ENCODE peak calls at places on chromosome 6, in seven cellular contexts. U is breast epithelium, L is GM12878, S is esophagus muscularis mucosa, A is GM23338, Z is transverse colon, T is vagina. J is an unnamed sample. For H3K36me3, the result is how much of the 10 kb centered on the place peaks cover.

GRCh38 chr6:163773646-163774045 is 359.1 kb downstream of the QKI start:
- DNase-seq in U (no peak), L (no peak), S (no peak), A (no peak), Z (no peak), T (no peak), J (no peak)

GRCh38 chr6:30238178-30238795 is 25.1 kb upstream of the TRIM26 start:
- DNase-seq in U (no peak), L (no peak), S (no peak), A (peak), Z (no peak), T (no peak), J (peak)

GRCh38 chr6:110125361-110125760 is 54.1 kb downstream of the WASF1 start:
- DNase-seq in U (no peak), L (no peak), S (no peak), A (no peak), Z (no peak), T (no peak), J (no peak)

GRCh38 chr6:37632291-37632690 is 65.4 kb downstream of the MDGA1 start:
- DNase-seq in U (no peak), L (no peak), S (no peak), A (no peak), Z (no peak), T (no peak), J (no peak)

GRCh38 chr6:74936886-74937285 is 269.0 kb downstream of the COL12A1 start:
- DNase-seq in U (no peak), L (no peak), S (no peak), A (no peak), Z (no peak), T (no peak), J (no peak)

GRCh38 chr6:44021628-44022295 is 105.5 kb downstream of the MRPL14 start:
- DNase-seq in U (no peak), L (no peak), S (no peak), A (no peak), Z (peak), T (no peak), J (no peak)

GRCh38 chr6:42140756-42141602 is 1.4 kb downstream of the C6orf132 start:
- DNase-seq in U (no peak), L (no peak), S (no peak), A (no peak), Z (no peak), T (no peak), J (no peak)

GRCh38 chr6:81763968-81764367 is 11.5 kb upstream of the TENT5A start:
- DNase-seq in U (no peak), L (no peak), S (no peak), A (no peak), Z (no peak), T (no peak), J (no peak)

GRCh38 chr6:123812621-123813020 is 9.0 kb downstream of the NKAIN2 start:
- DNase-seq in U (no peak), L (no peak), S (no peak), A (no peak), Z (no peak), T (no peak), J (no peak)

GRCh38 chr6:125251516-125252229 is 50.1 kb downstream of the HDDC2 start:
- DNase-seq in U (no peak), L (no peak), S (no peak), A (peak), Z (no peak), T (no peak), J (no peak)

GRCh38 chr6:39295538-39295937 is 18.7 kb downstream of the KCNK17 start:
- DNase-seq in U (no peak), L (no peak), S (no peak), A (no peak), Z (no peak), T (no peak), J (no peak)

GRCh38 chr6:159307246-159307790 is 138.1 kb downstream of the FNDC1 start:
- DNase-seq in U (no peak), L (no peak), S (peak), A (no peak), Z (no peak), T (no peak), J (no peak)

GRCh38 chr6:45706319-45706718 is 309.3 kb downstream of the CLIC5 start:
- DNase-seq in U (no peak), L (no peak), S (no peak), A (no peak), Z (no peak), T (peak), J (no peak)

GRCh38 chr6:118649918-118650499 is 1.4 kb downstream of the CEP85L start:
- DNase-seq in U (no peak), L (no peak), S (no peak), A (no peak), Z (no peak), T (no peak), J (no peak)

GRCh38 chr6:22958677-22959076 is 389.3 kb downstream of the HDGFL1 start:
- DNase-seq in U (no peak), L (no peak), S (no peak), A (peak), Z (no peak), T (no peak), J (no peak)

GRCh38 chr6:155309150-155309549 is 5.1 kb downstream of the TFB1M start:
- DNase-seq in U (no peak), L (no peak), S (no peak), A (no peak), Z (no peak), T (no peak), J (no peak)

GRCh38 chr6:29005183-29005885 is at the start of gene ZNF311:
- DNase-seq in U (no peak), L (no peak), S (no peak), A (peak), Z (peak), T (no peak), J (no peak)

GRCh38 chr6:125110056-125110455 is 43.5 kb upstream of the TPD52L1 start:
- DNase-seq in U (no peak), L (no peak), S (no peak), A (no peak), Z (no peak), T (no peak), J (no peak)

GRCh38 chr6:498795-499231 is 107.3 kb downstream of the IRF4 start:
- DNase-seq in U (no peak), L (peak), S (no peak), A (no peak), Z (peak), T (no peak), J (no peak)

GRCh38 chr6:158923801-158924498 is 76.1 kb downstream of the RSPH3 start:
- DNase-seq in U (no peak), L (no peak), S (no peak), A (no peak), Z (peak), T (no peak), J (no peak)

GRCh38 chr6:41352396-41352795 is 17.0 kb downstream of the NCR2 start:
- DNase-seq in U (no peak), L (no peak), S (peak), A (no peak), Z (no peak), T (peak), J (no peak)

GRCh38 chr6:168102093-168102985 is 23.3 kb upstream of the FRMD1 start:
- DNase-seq in U (no peak), L (no peak), S (no peak), A (peak), Z (peak), T (no peak), J (no peak)

GRCh38 chr6:113627480-113627879 is 229.7 kb upstream of the MARCKS start:
- DNase-seq in U (no peak), L (no peak), S (no peak), A (no peak), Z (no peak), T (no peak), J (no peak)

GRCh38 chr6:107819976-107820551 is 4.0 kb downstream of the SCML4 start:
- DNase-seq in U (no peak), L (no peak), S (peak), A (peak), Z (peak), T (no peak), J (no peak)

GRCh38 chr6:139981810-139982550 is 607.5 kb upstream of the CITED2 start:
- DNase-seq in U (no peak), L (no peak), S (no peak), A (peak), Z (peak), T (no peak), J (peak)

GRCh38 chr6:13943943-13944342 is 19.2 kb downstream of the RNF182 start:
- DNase-seq in U (no peak), L (no peak), S (no peak), A (peak), Z (no peak), T (no peak), J (no peak)
- H3K36me3 ChIP-seq in U (under half), L (under half), S (under half), A (under half), Z (under half), T (under half), J (under half)

GRCh38 chr6:34235605-34236422 is 859 bp upstream of the HMGA1 start:
- DNase-seq in U (no peak), L (no peak), S (no peak), A (peak), Z (peak), T (no peak), J (no peak)
- TF ChIP-seq POLR2AphosphoS5 in U (no peak), L (peak), S (peak), A (peak), Z (no peak), T (no peak), J (no peak)

GRCh38 chr6:136552054-136552453 is 1.8 kb upstream of the MAP7 start:
- DNase-seq in U (no peak), L (no peak), S (no peak), A (no peak), Z (no peak), T (no peak), J (no peak)

GRCh38 chr6:136550330-136551071 is at the start of gene MAP7:
- DNase-seq in U (peak), L (no peak), S (no peak), A (peak), Z (peak), T (no peak), J (no peak)

GRCh38 chr6:136549359-136550044 is 720 bp downstream of the MAP7 start:
- DNase-seq in U (no peak), L (no peak), S (no peak), A (peak), Z (peak), T (no peak), J (no peak)

GRCh38 chr6:136550045-136550329 is 235 bp downstream of the MAP7 start:
- DNase-seq in U (no peak), L (no peak), S (no peak), A (no peak), Z (no peak), T (no peak), J (no peak)

DNA sequence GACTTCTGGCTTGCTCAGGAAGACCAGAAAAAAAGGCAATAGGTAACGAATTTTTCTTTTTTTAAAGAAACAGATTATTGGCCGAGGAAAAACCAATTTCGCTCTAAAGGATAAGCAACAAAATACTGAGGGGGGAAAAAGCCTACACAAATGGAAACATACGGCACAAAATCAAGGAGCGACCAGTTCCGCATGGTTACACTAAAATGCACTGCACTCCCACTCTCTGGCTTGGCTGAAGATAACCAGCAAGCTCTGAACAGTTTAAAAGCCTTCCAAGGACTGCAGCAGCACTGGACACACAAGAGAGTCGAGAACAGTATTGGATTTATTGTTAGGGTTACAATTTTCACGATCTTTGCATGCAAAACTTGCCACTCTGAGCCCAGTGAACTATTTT is 881 bp upstream of the MAP7 start:
- DNase-seq in U (no peak), L (no peak), S (no peak), A (no peak), Z (no peak), T (no peak), J (no peak)
- H3K4me3 ChIP-seq in U (no peak), L (no peak), S (peak), A (peak), Z (peak), T (peak), J (no peak)

GRCh38 chr6:150887978-150888563 is 22.6 kb downstream of the MTHFD1L start:
- DNase-seq in U (no peak), L (no peak), S (no peak), A (no peak), Z (no peak), T (no peak), J (no peak)

GRCh38 chr6:150883521-150883920 is 18.0 kb downstream of the MTHFD1L start:
- DNase-seq in U (no peak), L (no peak), S (no peak), A (no peak), Z (no peak), T (no peak), J (no peak)

GRCh38 chr6:150881911-150882481 is 16.5 kb downstream of the MTHFD1L start:
- DNase-seq in U (peak), L (no peak), S (no peak), A (no peak), Z (no peak), T (no peak), J (no peak)

GRCh38 chr6:150890346-150890745 is 24.8 kb downstream of the MTHFD1L start:
- DNase-seq in U (no peak), L (no peak), S (no peak), A (no peak), Z (no peak), T (no peak), J (no peak)

GRCh38 chr6:150886155-150886554 is 20.7 kb downstream of the MTHFD1L start:
- DNase-seq in U (no peak), L (no peak), S (no peak), A (no peak), Z (no peak), T (no peak), J (no peak)
- H3K36me3 ChIP-seq in U (under half), L (under half), S (under half), A (under half), Z (under half), T (under half), J (under half)

DNA sequence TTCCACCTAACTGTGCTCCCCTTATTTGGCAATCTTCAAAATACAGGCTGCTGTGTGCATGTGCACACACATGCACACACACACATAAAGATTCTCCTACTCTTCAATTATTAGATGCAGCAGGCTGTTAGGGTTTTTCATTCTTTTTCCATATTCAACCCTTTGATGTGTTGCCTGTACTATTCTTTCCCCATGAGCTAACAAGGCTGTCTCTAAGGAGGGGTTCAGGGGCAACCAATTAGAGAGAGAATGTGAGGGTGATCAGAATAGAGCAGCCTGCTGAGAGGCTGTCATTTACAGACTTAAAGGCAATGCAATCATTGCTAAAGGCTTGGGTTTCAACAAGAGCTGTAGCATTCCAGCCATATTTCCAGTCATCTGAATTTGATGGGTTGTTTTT is 467.4 kb upstream of the ID4 start:
- DNase-seq in U (no peak), L (no peak), S (no peak), A (peak), Z (no peak), T (no peak), J (no peak)
- TF ChIP-seq POLR2AphosphoS5 in U (no peak), L (no peak), S (no peak), A (no peak), Z (no peak), T (no peak), J (no peak)

J was measured in Panc1.